ENCODE peak calls at places on chromosome X, in eight cellular contexts. X, P, F, A, R, I, O and D are unnamed samples.

GRCh38 chrX:120690344-120690743 is 60.5 kb upstream of the C1GALT1C1 start:
- DNase-seq in O (no peak), I (no peak), F (no peak), X (no peak), A (no peak), R (no peak), P (no peak), D (no peak)

GRCh38 chrX:113868716-113869115 is 715.2 kb upstream of the HTR2C start:
- DNase-seq in P (no peak), A (no peak), R (no peak), F (no peak), I (no peak), X (no peak), O (no peak), D (no peak)

GRCh38 chrX:119784747-119785446 is 6.5 kb downstream of the RPL39 start:
- DNase-seq in X (peak; percentile 56), F (peak; percentile 62), O (peak; percentile 41), I (no peak), R (peak; percentile 20), P (no peak), A (no peak), D (no peak)

GRCh38 chrX:16640823-16641222 is 9.1 kb upstream of the S100G start:
- DNase-seq in O (no peak), F (no peak), I (no peak), A (no peak), X (no peak), R (no peak), P (no peak), D (no peak)

GRCh38 chrX:10591363-10592036 is 28.9 kb downstream of the MID1 start:
- DNase-seq in X (no peak), R (no peak), P (no peak), A (no peak), I (no peak), F (no peak), O (no peak), D (no peak)

GRCh38 chrX:44306336-44306735 is 37.1 kb downstream of the EFHC2 start:
- DNase-seq in R (peak; percentile 68), O (no peak), P (no peak), I (no peak), F (no peak), X (no peak), A (no peak), D (no peak)

GRCh38 chrX:115268421-115268820 is 21.1 kb upstream of the LUZP4 start:
- DNase-seq in P (no peak), F (no peak), O (no peak), X (no peak), R (peak; percentile 6), I (no peak), A (no peak), D (no peak)

GRCh38 chrX:13340182-13340791 is 20.4 kb upstream of the ATXN3L start:
- DNase-seq in A (no peak), I (no peak), P (no peak), F (no peak), O (no peak), X (no peak), R (no peak), D (no peak)

GRCh38 chrX:79366888-79367749 is at the start of gene ITM2A:
- DNase-seq in X (peak; percentile 61), O (peak; percentile 55), A (no peak), R (no peak), P (no peak), I (peak; percentile 30), F (peak; percentile 61), D (peak; percentile 48)

GRCh38 chrX:153690466-153690865 is 2.7 kb downstream of the SLC6A8 start:
- DNase-seq in R (no peak), O (no peak), A (no peak), I (no peak), P (no peak), F (no peak), X (no peak), D (no peak)

GRCh38 chrX:23832750-23833149 is 49.8 kb downstream of the SAT1 start:
- DNase-seq in F (no peak), I (no peak), X (no peak), O (no peak), R (no peak), A (no peak), P (peak; percentile 67), D (no peak)

GRCh38 chrX:103831803-103832544 is at the start of gene RAB9B:
- DNase-seq in P (no peak), R (peak; percentile 33), A (no peak), X (peak; percentile 67), I (peak; percentile 54), O (peak; percentile 75), F (peak; percentile 49), D (peak; percentile 61)

GRCh38 chrX:78199851-78200250 is 60.4 kb upstream of the TAF9B start:
- DNase-seq in P (no peak), I (no peak), R (no peak), O (no peak), A (no peak), X (no peak), F (peak; percentile 28), D (no peak)

GRCh38 chrX:21943460-21944135 is 3.1 kb downstream of the SMS start:
- DNase-seq in F (no peak), R (peak; percentile 89), A (peak; percentile 13), O (no peak), X (no peak), I (no peak), P (no peak), D (no peak)

GRCh38 chrX:153032397-153033118 is 23.7 kb upstream of the PNMA3 start:
- DNase-seq in P (peak; percentile 35), F (peak; percentile 78), I (peak; percentile 47), R (peak; percentile 33), A (no peak), O (peak; percentile 64), X (peak; percentile 76), D (peak; percentile 74)

GRCh38 chrX:3697701-3698279 is 15.7 kb downstream of the PRKX start:
- DNase-seq in O (no peak), F (no peak), I (no peak), P (peak; percentile 67), R (peak; percentile 34), X (no peak), A (no peak), D (no peak)

GRCh38 chrX:68299923-68300322 is 133.4 kb downstream of the OPHN1 start:
- DNase-seq in P (no peak), F (no peak), R (peak; percentile 24), A (no peak), O (no peak), X (no peak), I (no peak), D (no peak)

GRCh38 chrX:14032383-14032782 is 2.7 kb upstream of the GEMIN8 start:
- DNase-seq in A (peak; percentile 29), P (no peak), F (peak; percentile 81), O (peak; percentile 15), X (peak; percentile 48), I (peak; percentile 6), R (peak; percentile 62), D (peak; percentile 62)

GRCh38 chrX:123869488-123869887 is 9.6 kb downstream of the XIAP start:
- DNase-seq in I (no peak), O (no peak), X (no peak), F (no peak), P (no peak), A (no peak), R (peak; percentile 44), D (no peak)

GRCh38 chrX:40444133-40444532 is 136.6 kb upstream of the ATP6AP2 start:
- DNase-seq in P (no peak), I (no peak), A (no peak), F (no peak), X (no peak), R (no peak), O (no peak), D (no peak)

GRCh38 chrX:40154229-40154852 is 56.6 kb upstream of the BCOR start:
- DNase-seq in P (no peak), X (no peak), O (peak; percentile 48), I (no peak), A (no peak), F (peak; percentile 13), R (peak; percentile 53), D (no peak)